ENCODE peak calls at places on chromosomes 5 and 9, in seven cellular contexts. One of them, this sample, is unnamed.

GRCh38 chr9:123283455-123283854 is 15.1 kb upstream of the STRBP start:
- DNase-seq in erythroblast: no peak
- DNase-seq in body of pancreas: no peak
- DNase-seq in ovary: no peak
- DNase-seq in H54: no peak
- DNase-seq in adrenal gland: no peak
- DNase-seq in GM12891: no peak
- DNase-seq in this sample: no peak

GRCh38 chr5:28648108-28648507 is 1609.7 kb upstream of the CDH9 start:
- DNase-seq in erythroblast: no peak
- DNase-seq in body of pancreas: no peak
- DNase-seq in ovary: no peak
- DNase-seq in H54: peak
- DNase-seq in adrenal gland: no peak
- DNase-seq in GM12891: no peak
- DNase-seq in this sample: no peak

GRCh38 chr9:26947736-26948135 is 694 bp upstream of the PLAA start:
- DNase-seq in erythroblast: peak
- DNase-seq in body of pancreas: no peak
- DNase-seq in ovary: no peak
- DNase-seq in H54: no peak
- DNase-seq in adrenal gland: no peak
- DNase-seq in GM12891: no peak
- DNase-seq in this sample: no peak

GRCh38 chr5:21701317-21701716 is 1151.8 kb downstream of the CDH12 start:
- DNase-seq in erythroblast: no peak
- DNase-seq in body of pancreas: no peak
- DNase-seq in ovary: no peak
- DNase-seq in H54: no peak
- DNase-seq in adrenal gland: no peak
- DNase-seq in GM12891: no peak
- DNase-seq in this sample: no peak

GRCh38 chr9:94911986-94912635 is 185.6 kb downstream of the AOPEP start:
- DNase-seq in erythroblast: no peak
- DNase-seq in body of pancreas: no peak
- DNase-seq in ovary: peak
- DNase-seq in H54: no peak
- DNase-seq in adrenal gland: no peak
- DNase-seq in GM12891: no peak
- DNase-seq in this sample: no peak

GRCh38 chr9:19641046-19641445 is 147.8 kb downstream of the SLC24A2 start:
- DNase-seq in erythroblast: peak
- DNase-seq in body of pancreas: no peak
- DNase-seq in ovary: no peak
- DNase-seq in H54: no peak
- DNase-seq in adrenal gland: no peak
- DNase-seq in GM12891: no peak
- DNase-seq in this sample: no peak

GRCh38 chr9:99169982-99170761 is 51.6 kb downstream of the ALG2 start:
- DNase-seq in erythroblast: no peak
- DNase-seq in body of pancreas: no peak
- DNase-seq in ovary: no peak
- DNase-seq in H54: no peak
- DNase-seq in adrenal gland: no peak
- DNase-seq in GM12891: no peak
- DNase-seq in this sample: no peak

GRCh38 chr5:100905259-100905914 is 2.3 kb upstream of the ST8SIA4 start:
- DNase-seq in erythroblast: peak
- DNase-seq in body of pancreas: no peak
- DNase-seq in ovary: no peak
- DNase-seq in H54: no peak
- DNase-seq in adrenal gland: no peak
- DNase-seq in GM12891: no peak
- DNase-seq in this sample: no peak

GRCh38 chr5:43422143-43422542 is 10.0 kb upstream of the CCL28 start:
- DNase-seq in erythroblast: no peak
- DNase-seq in body of pancreas: peak
- DNase-seq in ovary: no peak
- DNase-seq in H54: peak
- DNase-seq in adrenal gland: no peak
- DNase-seq in GM12891: no peak
- DNase-seq in this sample: no peak

GRCh38 chr9:11107196-11107595 is 494.4 kb upstream of the PTPRD start:
- DNase-seq in erythroblast: no peak
- DNase-seq in body of pancreas: no peak
- DNase-seq in ovary: no peak
- DNase-seq in H54: no peak
- DNase-seq in adrenal gland: no peak
- DNase-seq in GM12891: no peak
- DNase-seq in this sample: no peak

GRCh38 chr5:153358315-153358976 is 132.0 kb upstream of the GRIA1 start:
- DNase-seq in erythroblast: no peak
- DNase-seq in body of pancreas: no peak
- DNase-seq in ovary: no peak
- DNase-seq in H54: no peak
- DNase-seq in adrenal gland: no peak
- DNase-seq in GM12891: no peak
- DNase-seq in this sample: no peak

GRCh38 chr5:91162534-91163381 is 220.4 kb downstream of the ARRDC3 start:
- DNase-seq in erythroblast: no peak
- DNase-seq in body of pancreas: peak
- DNase-seq in ovary: peak
- DNase-seq in H54: peak
- DNase-seq in adrenal gland: peak
- DNase-seq in GM12891: peak
- DNase-seq in this sample: peak

GRCh38 chr5:118314936-118315335 is 673.4 kb downstream of the DTWD2 start:
- DNase-seq in erythroblast: no peak
- DNase-seq in body of pancreas: no peak
- DNase-seq in ovary: no peak
- DNase-seq in H54: no peak
- DNase-seq in adrenal gland: no peak
- DNase-seq in GM12891: no peak
- DNase-seq in this sample: no peak

GRCh38 chr9:95297316-95297715 is 20.2 kb downstream of the FANCC start:
- DNase-seq in erythroblast: no peak
- DNase-seq in body of pancreas: no peak
- DNase-seq in ovary: no peak
- DNase-seq in H54: no peak
- DNase-seq in adrenal gland: no peak
- DNase-seq in GM12891: no peak
- DNase-seq in this sample: no peak

GRCh38 chr9:26750126-26750525 is 142.5 kb downstream of the CAAP1 start:
- DNase-seq in erythroblast: no peak
- DNase-seq in body of pancreas: no peak
- DNase-seq in ovary: no peak
- DNase-seq in H54: no peak
- DNase-seq in adrenal gland: no peak
- DNase-seq in GM12891: no peak
- DNase-seq in this sample: no peak

GRCh38 chr9:7976856-7977255 is 177.3 kb upstream of the DMAC1 start:
- DNase-seq in erythroblast: no peak
- DNase-seq in body of pancreas: no peak
- DNase-seq in ovary: no peak
- DNase-seq in H54: no peak
- DNase-seq in adrenal gland: no peak
- DNase-seq in GM12891: no peak
- DNase-seq in this sample: no peak

GRCh38 chr9:7973123-7973522 is 173.5 kb upstream of the DMAC1 start:
- DNase-seq in erythroblast: no peak
- DNase-seq in body of pancreas: no peak
- DNase-seq in ovary: no peak
- DNase-seq in H54: no peak
- DNase-seq in adrenal gland: no peak
- DNase-seq in GM12891: no peak
- DNase-seq in this sample: no peak

GRCh38 chr9:7974335-7975005 is 174.9 kb upstream of the DMAC1 start:
- DNase-seq in erythroblast: no peak
- DNase-seq in body of pancreas: peak
- DNase-seq in ovary: no peak
- DNase-seq in H54: no peak
- DNase-seq in adrenal gland: no peak
- DNase-seq in GM12891: no peak
- DNase-seq in this sample: no peak

GRCh38 chr9:7977586-7977985 is 178.0 kb upstream of the DMAC1 start:
- DNase-seq in erythroblast: no peak
- DNase-seq in body of pancreas: no peak
- DNase-seq in ovary: no peak
- DNase-seq in H54: no peak
- DNase-seq in adrenal gland: no peak
- DNase-seq in GM12891: no peak
- DNase-seq in this sample: no peak

DNA sequence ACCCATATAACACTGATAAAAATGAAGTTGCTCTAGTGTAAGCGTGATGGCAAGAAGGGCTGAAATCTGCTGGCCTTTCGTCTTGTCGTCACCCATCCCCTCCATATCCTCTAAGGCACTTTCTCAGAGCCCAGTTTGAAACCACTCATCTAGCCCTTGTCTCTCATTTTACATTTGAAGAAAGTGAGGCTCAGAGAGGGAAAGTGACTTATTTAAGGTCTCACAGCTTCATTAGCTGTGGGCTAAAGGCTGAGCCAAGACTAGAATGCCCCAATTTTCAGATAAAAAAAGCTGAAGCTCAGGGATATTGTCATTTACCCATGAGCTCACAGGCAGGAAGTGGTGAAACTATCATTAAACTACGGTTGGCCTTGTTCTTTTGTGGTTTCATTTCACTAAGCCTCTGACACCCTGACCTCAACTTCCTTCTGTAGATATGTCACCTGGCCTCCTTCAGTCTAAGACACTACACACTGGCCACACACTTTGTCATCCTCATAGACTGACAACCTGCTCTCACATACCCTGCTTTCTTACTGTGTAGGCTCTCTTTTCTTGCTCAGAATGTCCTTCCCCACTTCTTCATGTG is 176.7 kb upstream of the DMAC1 start:
- DNase-seq in erythroblast: no peak
- DNase-seq in body of pancreas: peak
- DNase-seq in ovary: no peak
- DNase-seq in H54: peak
- DNase-seq in adrenal gland: no peak
- DNase-seq in GM12891: peak
- DNase-seq in this sample: no peak
- TF ChIP-seq POLR2A in erythroblast: no peak
- TF ChIP-seq POLR2A in body of pancreas: no peak
- TF ChIP-seq POLR2A in ovary: no peak
- TF ChIP-seq POLR2A in H54: no peak
- TF ChIP-seq POLR2A in adrenal gland: no peak
- TF ChIP-seq POLR2A in GM12891: no peak
- TF ChIP-seq POLR2A in this sample: no peak

GRCh38 chr5:172054611-172055153 is 48.2 kb upstream of the FBXW11 start:
- DNase-seq in erythroblast: no peak
- DNase-seq in body of pancreas: no peak
- DNase-seq in ovary: no peak
- DNase-seq in H54: no peak
- DNase-seq in adrenal gland: peak
- DNase-seq in GM12891: no peak
- DNase-seq in this sample: no peak
- TF ChIP-seq POLR2A in erythroblast: no peak
- TF ChIP-seq POLR2A in body of pancreas: no peak
- TF ChIP-seq POLR2A in ovary: no peak
- TF ChIP-seq POLR2A in H54: no peak
- TF ChIP-seq POLR2A in adrenal gland: no peak
- TF ChIP-seq POLR2A in GM12891: no peak
- TF ChIP-seq POLR2A in this sample: no peak

GRCh38 chr5:124748687-124749594 is 2.5 kb upstream of the ZNF608 start:
- DNase-seq in erythroblast: peak
- DNase-seq in body of pancreas: peak
- DNase-seq in ovary: peak
- DNase-seq in H54: peak
- DNase-seq in adrenal gland: peak
- DNase-seq in GM12891: peak
- DNase-seq in this sample: peak
- TF ChIP-seq POLR2A in erythroblast: peak
- TF ChIP-seq POLR2A in body of pancreas: peak
- TF ChIP-seq POLR2A in ovary: no peak
- TF ChIP-seq POLR2A in H54: no peak
- TF ChIP-seq POLR2A in adrenal gland: peak
- TF ChIP-seq POLR2A in GM12891: peak
- TF ChIP-seq POLR2A in this sample: peak

GRCh38 chr9:89482056-89482784 is 15.7 kb downstream of the SEMA4D start:
- DNase-seq in erythroblast: no peak
- DNase-seq in body of pancreas: no peak
- DNase-seq in ovary: no peak
- DNase-seq in H54: no peak
- DNase-seq in adrenal gland: no peak
- DNase-seq in GM12891: no peak
- DNase-seq in this sample: no peak

GRCh38 chr9:89486681-89487080 is 11.2 kb downstream of the SEMA4D start:
- DNase-seq in erythroblast: no peak
- DNase-seq in body of pancreas: no peak
- DNase-seq in ovary: no peak
- DNase-seq in H54: no peak
- DNase-seq in adrenal gland: no peak
- DNase-seq in GM12891: no peak
- DNase-seq in this sample: no peak

GRCh38 chr9:89482950-89483349 is 15.0 kb downstream of the SEMA4D start:
- DNase-seq in erythroblast: no peak
- DNase-seq in body of pancreas: no peak
- DNase-seq in ovary: no peak
- DNase-seq in H54: no peak
- DNase-seq in adrenal gland: no peak
- DNase-seq in GM12891: no peak
- DNase-seq in this sample: peak

GRCh38 chr9:89483592-89484474 is 14.1 kb downstream of the SEMA4D start:
- DNase-seq in erythroblast: peak
- DNase-seq in body of pancreas: no peak
- DNase-seq in ovary: no peak
- DNase-seq in H54: no peak
- DNase-seq in adrenal gland: no peak
- DNase-seq in GM12891: peak
- DNase-seq in this sample: no peak

DNA sequence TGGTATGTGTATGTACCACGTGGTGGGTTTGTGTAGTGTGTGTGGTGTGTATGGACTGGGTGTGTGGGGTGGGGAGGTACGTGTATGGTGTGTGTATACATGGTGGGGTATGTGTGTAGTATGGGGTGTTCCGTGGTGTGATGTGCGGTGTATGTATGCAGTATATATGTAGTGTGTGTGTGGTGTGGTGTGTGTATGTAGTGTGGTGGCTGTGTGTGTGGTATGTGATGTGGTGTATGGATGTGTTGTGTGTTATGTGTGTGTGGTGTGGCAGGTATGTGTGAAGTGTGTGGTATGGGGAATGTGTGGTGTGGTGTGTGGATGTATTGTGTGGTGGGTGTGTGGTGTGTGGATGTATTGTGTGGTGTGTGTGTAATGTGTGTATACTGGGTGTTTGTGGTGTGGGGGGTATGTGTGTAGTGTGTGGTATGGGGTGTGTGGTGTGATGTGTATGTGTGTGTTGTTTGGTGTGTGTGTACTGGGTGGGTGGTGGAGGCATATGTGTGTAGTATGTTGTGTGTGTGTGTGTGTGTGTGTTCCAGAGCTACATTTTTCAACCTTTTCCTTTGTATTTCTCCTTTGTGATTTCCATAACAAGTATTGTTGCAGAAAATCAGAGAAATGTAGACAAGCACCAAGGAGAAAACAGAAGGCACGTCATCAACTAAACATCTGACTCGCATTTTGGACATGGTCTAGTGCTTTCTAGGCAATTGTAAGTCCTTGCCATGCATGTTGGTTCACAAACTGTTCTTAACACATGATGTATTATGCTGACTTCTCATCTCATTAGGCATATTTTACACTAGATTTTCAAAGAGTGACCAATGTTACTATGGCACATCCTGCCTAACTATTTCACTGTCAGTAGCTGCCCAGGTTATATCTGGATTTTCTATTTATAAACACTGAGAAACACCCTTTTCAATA is 13.2 kb downstream of the SEMA4D start:
- DNase-seq in erythroblast: no peak
- DNase-seq in body of pancreas: no peak
- DNase-seq in ovary: no peak
- DNase-seq in H54: no peak
- DNase-seq in adrenal gland: no peak
- DNase-seq in GM12891: no peak
- DNase-seq in this sample: no peak
- TF ChIP-seq POLR2A in erythroblast: no peak
- TF ChIP-seq POLR2A in body of pancreas: no peak
- TF ChIP-seq POLR2A in ovary: no peak
- TF ChIP-seq POLR2A in H54: no peak
- TF ChIP-seq POLR2A in adrenal gland: no peak
- TF ChIP-seq POLR2A in GM12891: no peak
- TF ChIP-seq POLR2A in this sample: no peak